ENCODE peak calls at places on chromosomes 11 and 22, in four cellular contexts. J is aorta; V is activated CD8-positive, alpha-beta T cell treated with anti-CD3 and anti-CD28 coated beads, Interleukin-2, amount 10 ng/mL, durations not matched to agents 7 days and 5 days; U is nucleus accumbens. W is an unnamed sample.

GRCh38 chr11:133946541-133947297 is 10.0 kb downstream of the IGSF9B start:
- DNase-seq in U (no peak), V (peak), J (no peak), W (peak)

GRCh38 chr11:117572129-117572528 is 224.9 kb downstream of the DSCAML1 start:
- DNase-seq in U (no peak), J (peak), V (no peak), W (no peak)

GRCh38 chr11:75907926-75908527 is 93.0 kb downstream of the UVRAG start:
- DNase-seq in U (no peak), J (no peak), V (no peak), W (no peak)

GRCh38 chr11:1760351-1761109 is 3.2 kb downstream of the CTSD start:
- DNase-seq in U (no peak), V (no peak), J (peak), W (no peak)

GRCh38 chr22:20653012-20653794 is 120.7 kb upstream of the SERPIND1 start:
- DNase-seq in V (no peak), J (no peak), U (no peak), W (no peak)

GRCh38 chr22:37329239-37330140 is 47.2 kb downstream of the CYTH4 start:
- DNase-seq in U (no peak), J (no peak), V (no peak), W (peak)

GRCh38 chr11:119421941-119422504 is 949 bp downstream of the THY1 start:
- DNase-seq in U (no peak), J (peak), V (no peak), W (peak)

GRCh38 chr11:65169164-65169641 is 830 bp upstream of the SPDYC start:
- DNase-seq in U (no peak), J (no peak), V (no peak), W (no peak)

GRCh38 chr11:127806486-127806885 is 780.9 kb downstream of the ETS1 start:
- DNase-seq in V (no peak), U (no peak), J (no peak), W (no peak)

GRCh38 chr11:31492320-31492913 is 17.0 kb downstream of the IMMP1L start:
- DNase-seq in V (no peak), J (no peak), U (no peak), W (no peak)